ENCODE peak calls at places on chromosome 17, in eight cellular contexts. K, R, N, B, T, V, M and Z are unnamed samples.
A peak's percentile ranks its signal among the peaks of the same experiment; 100 is the strongest.

GRCh38 chr17:16425698-16426659 is 10.6 kb downstream of the TRPV2 start:
- DNase-seq in K (no peak), R (no peak), N (no peak), B (no peak), T (no peak), V (no peak), M (no peak), Z (peak; percentile 32)

GRCh38 chr17:8311131-8311790 is 1.2 kb downstream of the ARHGEF15 start:
- DNase-seq in K (no peak), R (no peak), N (no peak), B (no peak), T (no peak), V (no peak), M (no peak), Z (no peak)

GRCh38 chr17:8964801-8965393 is 610 bp downstream of the PIK3R5 start:
- DNase-seq in K (peak; percentile 63), R (no peak), N (peak; percentile 13), B (no peak), T (no peak), V (no peak), M (no peak), Z (peak; percentile 54)

GRCh38 chr17:44417553-44417952 is 28.1 kb upstream of the ITGA2B start:
- DNase-seq in K (no peak), R (peak; percentile 97), N (no peak), B (peak; percentile 79), T (no peak), V (no peak), M (peak; percentile 93), Z (no peak)

GRCh38 chr17:8126306-8127066 is 2.6 kb upstream of the HES7 start:
- DNase-seq in K (peak; percentile 57), R (peak; percentile 52), N (peak; percentile 81), B (peak; percentile 61), T (peak; percentile 65), V (peak; percentile 69), M (peak; percentile 67), Z (peak; percentile 75)

GRCh38 chr17:55487727-55488436 is 23.4 kb downstream of the SMIM36 start:
- DNase-seq in K (no peak), R (no peak), N (no peak), B (peak; percentile 62), T (no peak), V (no peak), M (peak; percentile 5), Z (no peak)

GRCh38 chr17:75695830-75696271 is 25.4 kb upstream of the ITGB4 start:
- DNase-seq in K (no peak), R (no peak), N (no peak), B (no peak), T (no peak), V (no peak), M (no peak), Z (no peak)

GRCh38 chr17:20706752-20707372 is 127.3 kb downstream of the CDRT15L2 start:
- DNase-seq in K (no peak), R (no peak), N (no peak), B (no peak), T (no peak), V (no peak), M (peak; percentile 2), Z (no peak)

GRCh38 chr17:56914641-56915263 is 903 bp upstream of the TRIM25 start:
- DNase-seq in K (peak; percentile 33), R (no peak), N (no peak), B (no peak), T (no peak), V (no peak), M (no peak), Z (no peak)

GRCh38 chr17:74295625-74296547 is 21.9 kb downstream of the DNAI2 start:
- DNase-seq in K (no peak), R (no peak), N (no peak), B (no peak), T (no peak), V (no peak), M (peak; percentile 40), Z (no peak)

GRCh38 chr17:5044630-5045029 is 9.4 kb upstream of the SLC52A1 start:
- DNase-seq in K (no peak), R (no peak), N (no peak), B (no peak), T (no peak), V (no peak), M (no peak), Z (no peak)

GRCh38 chr17:36525113-36525512 is 9.6 kb downstream of the MYO19 start:
- DNase-seq in K (no peak), R (peak; percentile 65), N (no peak), B (peak; percentile 3), T (no peak), V (no peak), M (peak; percentile 36), Z (no peak)

GRCh38 chr17:50169121-50169764 is 3.4 kb downstream of the SGCA start:
- DNase-seq in K (peak; percentile 61), R (peak; percentile 74), N (peak; percentile 87), B (peak; percentile 82), T (peak; percentile 84), V (peak; percentile 89), M (peak; percentile 68), Z (peak; percentile 91)

GRCh38 chr17:49745175-49746139 is 18.5 kb downstream of the FAM117A start:
- DNase-seq in K (no peak), R (no peak), N (no peak), B (no peak), T (no peak), V (no peak), M (no peak), Z (no peak)

GRCh38 chr17:10532026-10532425 is 13.7 kb upstream of the MYH1 start:
- DNase-seq in K (no peak), R (no peak), N (no peak), B (no peak), T (no peak), V (no peak), M (no peak), Z (no peak)

GRCh38 chr17:8922451-8922850 is 43.1 kb downstream of the PIK3R5 start:
- DNase-seq in K (no peak), R (peak; percentile 75), N (no peak), B (peak; percentile 97), T (no peak), V (no peak), M (peak; percentile 96), Z (no peak)

GRCh38 chr17:16352303-16352837 is 899 bp downstream of the CENPV start:
- DNase-seq in K (peak; percentile 59), R (peak; percentile 30), N (peak; percentile 90), B (peak; percentile 36), T (peak; percentile 51), V (peak; percentile 85), M (peak; percentile 66), Z (peak; percentile 76)

GRCh38 chr17:2701996-2702741 is 9.4 kb downstream of the CLUH start:
- DNase-seq in K (no peak), R (no peak), N (no peak), B (no peak), T (no peak), V (peak; percentile 50), M (no peak), Z (no peak)

GRCh38 chr17:58229384-58229783 is 9.0 kb upstream of the LPO start:
- DNase-seq in K (no peak), R (no peak), N (no peak), B (no peak), T (no peak), V (no peak), M (no peak), Z (no peak)

GRCh38 chr17:40121886-40122465 is at the start of gene MSL1:
- DNase-seq in K (peak; percentile 88), R (peak; percentile 68), N (peak; percentile 95), B (peak; percentile 79), T (peak; percentile 80), V (peak; percentile 84), M (peak; percentile 92), Z (peak; percentile 83)

GRCh38 chr17:41775394-41776226 is 10.9 kb downstream of the JUP start:
- DNase-seq in K (no peak), R (no peak), N (peak; percentile 84), B (no peak), T (no peak), V (peak; percentile 68), M (no peak), Z (peak; percentile 81)
- H3K4me1 ChIP-seq in K (no peaks in the 10 kb centered on the region), R (peaks cover 25% of the 10 kb centered on the region), N (peaks cover 49% of the 10 kb centered on the region), B (peaks cover 19% of the 10 kb centered on the region), T (peaks cover 31% of the 10 kb centered on the region), V (peaks cover 56% of the 10 kb centered on the region), M (peaks cover 7% of the 10 kb centered on the region), Z (peaks cover 7% of the 10 kb centered on the region)

DNA sequence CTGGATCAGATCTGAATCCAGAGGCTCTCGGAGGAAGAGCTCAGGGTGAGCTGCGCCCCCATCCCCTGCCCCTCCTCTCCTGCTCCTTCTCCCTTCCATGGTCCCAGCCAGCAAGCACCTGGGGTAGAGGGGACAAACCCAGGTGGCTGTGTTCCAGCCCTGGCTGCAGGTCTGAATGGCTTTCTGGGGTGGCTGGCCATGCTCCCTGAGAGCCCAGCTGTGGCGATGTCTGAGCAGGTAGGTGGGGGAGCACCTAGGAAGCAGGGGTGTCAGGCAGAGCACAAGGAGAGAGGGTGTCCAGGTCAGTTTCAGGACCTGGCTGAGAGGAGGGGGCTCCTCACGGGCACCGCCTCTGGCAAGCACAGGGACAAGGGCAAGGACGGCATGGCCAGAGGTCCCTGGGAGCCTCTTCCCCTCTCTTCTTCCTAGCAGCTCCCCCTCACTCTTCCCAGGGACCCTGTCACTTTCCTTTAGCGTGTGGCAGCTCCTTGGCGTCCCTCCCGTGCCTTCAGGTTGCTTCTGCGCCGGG is 310.0 kb downstream of the SEC14L1 start:
- DNase-seq in K (no peak), R (no peak), N (no peak), B (no peak), T (no peak), V (no peak), M (no peak), Z (no peak)
- H4K20me1 ChIP-seq in K (peaks cover 32% of the 10 kb centered on the region), R (peaks cover 98% of the 10 kb centered on the region), N (peaks cover 79% of the 10 kb centered on the region), B (peaks cover 2% of the 10 kb centered on the region), T (no peaks in the 10 kb centered on the region), V (peaks cover 9% of the 10 kb centered on the region), M (peaks cover 5% of the 10 kb centered on the region), Z (peaks cover 3% of the 10 kb centered on the region)

GRCh38 chr17:46181940-46182339 is 11.3 kb downstream of the KANSL1 start:
- DNase-seq in K (no peak), R (no peak), N (no peak), B (no peak), T (no peak), V (no peak), M (no peak), Z (no peak)

GRCh38 chr17:46182961-46183360 is 10.3 kb downstream of the KANSL1 start:
- DNase-seq in K (no peak), R (no peak), N (peak; percentile 31), B (no peak), T (no peak), V (peak; percentile 88), M (no peak), Z (peak; percentile 59)

GRCh38 chr17:46179375-46179999 is 13.7 kb downstream of the KANSL1 start:
- DNase-seq in K (no peak), R (no peak), N (no peak), B (no peak), T (no peak), V (peak; percentile 80), M (no peak), Z (peak; percentile 64)

GRCh38 chr17:46180895-46181279 is 12.3 kb downstream of the KANSL1 start:
- DNase-seq in K (no peak), R (no peak), N (no peak), B (no peak), T (no peak), V (no peak), M (peak; percentile 38), Z (no peak)

GRCh38 chr17:46184696-46185095 is 8.5 kb downstream of the KANSL1 start:
- DNase-seq in K (no peak), R (no peak), N (no peak), B (no peak), T (no peak), V (no peak), M (no peak), Z (no peak)
- H3K4me1 ChIP-seq in K (peaks cover 56% of the 10 kb centered on the region), R (peaks cover 6% of the 10 kb centered on the region), N (peaks cover 56% of the 10 kb centered on the region), B (peaks cover 2% of the 10 kb centered on the region), T (peaks cover 63% of the 10 kb centered on the region), V (peaks cover 95% of the 10 kb centered on the region), M (peaks cover 21% of the 10 kb centered on the region), Z (peaks cover 10% of the 10 kb centered on the region)

GRCh38 chr17:17739388-17740066 is 58.3 kb downstream of the RAI1 start:
- DNase-seq in K (no peak), R (peak; percentile 64), N (peak; percentile 48), B (peak; percentile 69), T (no peak), V (no peak), M (peak; percentile 86), Z (no peak)
- H4K20me1 ChIP-seq in K (peaks cover 90% of the 10 kb centered on the region), R (peaks cover 88% of the 10 kb centered on the region), N (peaks cover 99% of the 10 kb centered on the region), B (no peaks in the 10 kb centered on the region), T (no peaks in the 10 kb centered on the region), V (no peaks in the 10 kb centered on the region), M (no peaks in the 10 kb centered on the region), Z (no peaks in the 10 kb centered on the region)